ENCODE peak calls at places on chromosomes 7 and 10, in nine cellular contexts. A is AG04450, T is fibroblast of pulmonary artery, C is fibroblast of the aortic adventitia, B is cardiac muscle cell, L is HCT116, H is stomach, Q is neuronal stem cell, W is gastrocnemius medialis. R is an unnamed sample.

GRCh38 chr10:36057731-36058130 is 415.6 kb upstream of the FZD8 start:
- DNase-seq in A (no peak), T (no peak), C (no peak), B (no peak), L (no peak), H (no peak), Q (no peak), W (no peak), R (no peak)

GRCh38 chr10:70442332-70442988 is 979 bp upstream of the NODAL start:
- DNase-seq in A (no peak), T (no peak), C (no peak), B (no peak), L (no peak), H (no peak), Q (no peak), W (no peak), R (no peak)

GRCh38 chr10:86914734-86915133 is 42.7 kb downstream of the MMRN2 start:
- DNase-seq in A (no peak), T (no peak), C (no peak), B (no peak), L (no peak), H (no peak), Q (no peak), W (no peak), R (no peak)

GRCh38 chr10:110081914-110082313 is 74.1 kb downstream of the ADD3 start:
- DNase-seq in A (no peak), T (peak), C (peak), B (no peak), L (no peak), H (no peak), Q (no peak), W (no peak), R (no peak)

GRCh38 chr7:24778543-24779282 is 21.4 kb upstream of the GSDME start:
- DNase-seq in A (no peak), T (peak), C (peak), B (no peak), L (no peak), H (no peak), Q (no peak), W (peak), R (no peak)

GRCh38 chr7:12638851-12639467 is 48.5 kb upstream of the ARL4A start:
- DNase-seq in A (no peak), T (peak), C (peak), B (peak), L (peak), H (no peak), Q (no peak), W (no peak), R (peak)

GRCh38 chr7:133703547-133703946 is 423.6 kb upstream of the LRGUK start:
- DNase-seq in A (peak), T (peak), C (peak), B (no peak), L (no peak), H (no peak), Q (no peak), W (no peak), R (no peak)

GRCh38 chr7:56449762-56450161 is 333.5 kb upstream of the NUPR2 start:
- DNase-seq in A (no peak), T (no peak), C (no peak), B (no peak), L (no peak), H (no peak), Q (no peak), W (no peak), R (no peak)

GRCh38 chr10:71272122-71272771 is 46.8 kb upstream of the SLC29A3 start:
- DNase-seq in A (no peak), T (peak), C (peak), B (no peak), L (no peak), H (no peak), Q (no peak), W (no peak), R (no peak)

GRCh38 chr7:93574269-93574645 is 267 bp downstream of the CALCR start:
- DNase-seq in A (no peak), T (no peak), C (no peak), B (peak), L (no peak), H (no peak), Q (no peak), W (no peak), R (no peak)

GRCh38 chr10:27482984-27483956 is 20.8 kb upstream of the RAB18 start:
- DNase-seq in A (no peak), T (no peak), C (peak), B (no peak), L (no peak), H (no peak), Q (no peak), W (no peak), R (no peak)

GRCh38 chr10:27481486-27481885 is 22.6 kb upstream of the RAB18 start:
- DNase-seq in A (no peak), T (no peak), C (no peak), B (no peak), L (no peak), H (no peak), Q (no peak), W (no peak), R (no peak)

GRCh38 chr10:27474741-27475140 is 29.4 kb upstream of the RAB18 start:
- DNase-seq in A (no peak), T (no peak), C (peak), B (no peak), L (no peak), H (no peak), Q (no peak), W (no peak), R (no peak)

DNA sequence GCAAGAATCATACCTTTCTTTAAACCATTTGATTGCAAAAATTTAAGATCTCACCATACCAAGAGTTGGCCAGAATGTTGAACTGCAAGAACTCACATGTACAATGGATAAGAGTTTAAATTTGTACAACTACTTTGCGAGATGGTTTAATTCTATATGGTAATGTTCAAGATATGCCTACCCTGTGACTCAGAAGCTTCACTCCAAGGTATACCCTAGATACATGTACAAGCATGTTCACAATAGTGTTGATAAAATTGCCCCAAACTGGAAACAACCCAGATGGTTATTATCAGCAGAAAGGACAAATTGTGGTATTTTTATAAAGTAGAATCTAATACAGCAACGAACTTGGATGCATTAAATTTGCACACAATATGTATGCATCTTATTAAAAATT is 25.1 kb upstream of the RAB18 start:
- DNase-seq in A (no peak), T (no peak), C (no peak), B (no peak), L (no peak), H (no peak), Q (no peak), W (no peak), R (no peak)
- H3K4me3 ChIP-seq in A (no peak), T (no peak), C (no peak), B (no peak), L (no peak), H (no peak), Q (no peak), W (no peak), R (no peak)

GRCh38 chr7:70474639-70475234 is 657.2 kb upstream of the GALNT17 start:
- DNase-seq in A (no peak), T (no peak), C (no peak), B (peak), L (no peak), H (peak), Q (no peak), W (no peak), R (no peak)
- H3K4me3 ChIP-seq in A (no peak), T (no peak), C (no peak), B (no peak), L (no peak), H (no peak), Q (no peak), W (no peak), R (no peak)

GRCh38 chr7:49775949-49776443 is 2.6 kb downstream of the VWC2 start:
- DNase-seq in A (no peak), T (no peak), C (no peak), B (peak), L (no peak), H (no peak), Q (no peak), W (no peak), R (no peak)
- H3K4me3 ChIP-seq in A (no peak), T (no peak), C (no peak), B (peak), L (no peak), H (peak), Q (no peak), W (peak), R (no peak)

GRCh38 chr10:116139886-116140285 is 133.1 kb downstream of the GFRA1 start:
- DNase-seq in A (no peak), T (no peak), C (no peak), B (no peak), L (no peak), H (no peak), Q (no peak), W (no peak), R (no peak)
- H3K4me3 ChIP-seq in A (no peak), T (no peak), C (no peak), B (no peak), L (no peak), H (no peak), Q (no peak), W (no peak), R (no peak)

DNA sequence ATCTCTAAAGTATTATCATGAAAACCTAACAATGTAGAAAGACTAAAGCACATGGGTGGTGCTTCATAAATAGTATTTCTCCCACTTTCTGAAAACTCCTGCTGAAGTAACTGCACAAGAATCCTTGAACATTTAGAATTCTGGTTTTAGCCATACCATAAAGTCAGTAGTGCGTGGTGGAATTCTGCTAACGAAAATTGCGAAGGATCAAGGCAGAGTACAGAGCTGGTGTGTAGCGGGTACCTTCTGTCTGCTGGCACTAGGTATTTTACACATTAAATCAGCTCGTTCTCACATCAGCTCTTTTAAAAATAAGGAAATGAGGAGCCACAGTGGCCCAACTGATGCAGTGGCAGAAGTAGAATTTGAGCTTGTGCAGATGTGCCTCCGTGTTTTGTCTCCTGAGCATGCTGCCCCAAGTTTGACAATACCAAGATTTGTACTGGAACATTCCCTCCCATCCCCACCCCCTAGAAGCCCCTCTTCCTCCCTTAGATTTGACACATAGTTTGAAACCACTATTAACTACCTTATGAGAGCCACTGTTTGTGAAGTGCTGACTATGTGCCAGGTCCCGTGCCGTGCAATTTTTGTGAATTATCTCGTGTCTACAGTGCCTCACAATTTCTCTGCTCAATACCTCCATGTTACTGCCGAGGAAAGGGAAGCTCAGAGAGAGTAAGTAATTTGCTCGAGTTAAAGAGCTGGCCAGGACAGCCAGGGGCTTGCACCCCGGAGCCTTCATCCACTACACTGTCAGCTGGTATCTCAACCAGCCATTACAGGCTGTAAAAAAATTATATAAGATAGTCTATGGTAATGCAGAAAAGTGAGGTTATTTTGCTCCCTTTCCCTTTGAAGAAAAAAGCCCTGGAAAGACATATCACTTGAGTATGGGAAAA is 66.9 kb downstream of the EGFR start:
- DNase-seq in A (no peak), T (no peak), C (no peak), B (no peak), L (no peak), H (no peak), Q (no peak), W (no peak), R (no peak)
- H3K4me3 ChIP-seq in A (peak), T (peak), C (peak), B (no peak), L (peak), H (no peak), Q (no peak), W (no peak), R (no peak)

R was measured in HAP-1.